ENCODE peak calls at places on chromosome 17, in eight cellular contexts. T is cardiac muscle cell; Z is nephron progenitor cell; K is HCT116; N is GM20000; L is esophagus squamous epithelium; G is PC-9; V is CD8-positive, alpha-beta T cell. I is an unnamed sample.

GRCh38 chr17:61875285-61875684 is 12.0 kb upstream of the BRIP1 start:
- DNase-seq in T (no peak), Z (no peak), K (no peak), N (no peak), L (no peak), G (no peak), V (no peak), I (no peak)

GRCh38 chr17:72613411-72614292 is 478.8 kb downstream of the SLC39A11 start:
- DNase-seq in T (no peak), Z (no peak), K (no peak), N (no peak), L (no peak), G (peak), V (no peak), I (no peak)

GRCh38 chr17:72237223-72237622 is 116.4 kb downstream of the SOX9 start:
- DNase-seq in T (no peak), Z (no peak), K (no peak), N (no peak), L (no peak), G (no peak), V (no peak), I (no peak)

GRCh38 chr17:77354721-77355455 is 214.1 kb downstream of the SEC14L1 start:
- DNase-seq in T (no peak), Z (no peak), K (no peak), N (peak), L (no peak), G (no peak), V (peak), I (peak)

GRCh38 chr17:68461589-68461988 is 4.3 kb upstream of the WIPI1 start:
- DNase-seq in T (no peak), Z (no peak), K (no peak), N (no peak), L (no peak), G (no peak), V (no peak), I (no peak)

GRCh38 chr17:78817123-78817522 is 23.5 kb downstream of the USP36 start:
- DNase-seq in T (no peak), Z (no peak), K (no peak), N (no peak), L (no peak), G (no peak), V (peak), I (no peak)

GRCh38 chr17:31052187-31052889 is 42.4 kb upstream of the NF1 start:
- DNase-seq in T (no peak), Z (no peak), K (peak), N (no peak), L (no peak), G (peak), V (no peak), I (no peak)

GRCh38 chr17:72346306-72346705 is 225.5 kb downstream of the SOX9 start:
- DNase-seq in T (no peak), Z (no peak), K (no peak), N (no peak), L (no peak), G (no peak), V (no peak), I (no peak)

GRCh38 chr17:71899317-71899716 is 221.5 kb upstream of the SOX9 start:
- DNase-seq in T (no peak), Z (no peak), K (no peak), N (no peak), L (no peak), G (peak), V (no peak), I (no peak)

GRCh38 chr17:41654134-41654907 is 29.9 kb upstream of the KRT17 start:
- DNase-seq in T (no peak), Z (no peak), K (peak), N (no peak), L (no peak), G (peak), V (no peak), I (peak)

GRCh38 chr17:63029520-63029919 is 63.5 kb downstream of the TANC2 start:
- DNase-seq in T (no peak), Z (no peak), K (no peak), N (no peak), L (no peak), G (no peak), V (no peak), I (no peak)

GRCh38 chr17:73226556-73227172 is 33.8 kb downstream of the COG1 start:
- DNase-seq in T (no peak), Z (no peak), K (no peak), N (no peak), L (no peak), G (no peak), V (no peak), I (no peak)

GRCh38 chr17:14396542-14396941 is 95.7 kb downstream of the HS3ST3B1 start:
- DNase-seq in T (no peak), Z (no peak), K (no peak), N (no peak), L (no peak), G (no peak), V (no peak), I (no peak)

GRCh38 chr17:80696456-80696855 is 151.8 kb downstream of the RPTOR start:
- DNase-seq in T (no peak), Z (no peak), K (no peak), N (no peak), L (no peak), G (no peak), V (no peak), I (no peak)

GRCh38 chr17:35244345-35245195 is 1.7 kb downstream of the SLFN5 start:
- DNase-seq in T (peak), Z (peak), K (peak), N (peak), L (peak), G (peak), V (peak), I (no peak)

GRCh38 chr17:42819939-42820535 is 4.0 kb downstream of the BECN1 start:
- DNase-seq in T (peak), Z (peak), K (peak), N (peak), L (no peak), G (peak), V (peak), I (no peak)

GRCh38 chr17:7060165-7060890 is 16.4 kb upstream of the SLC16A11 start:
- DNase-seq in T (no peak), Z (no peak), K (peak), N (no peak), L (no peak), G (peak), V (no peak), I (no peak)

GRCh38 chr17:80146121-80147034 is 550 bp downstream of the EIF4A3 start:
- DNase-seq in T (peak), Z (no peak), K (no peak), N (peak), L (no peak), G (no peak), V (peak), I (no peak)

GRCh38 chr17:34730816-34731215 is 151.4 kb downstream of the TMEM132E start:
- DNase-seq in T (no peak), Z (no peak), K (no peak), N (no peak), L (no peak), G (no peak), V (no peak), I (no peak)

GRCh38 chr17:83153681-83154310 is 74.4 kb downstream of the METRNL start:
- DNase-seq in T (no peak), Z (no peak), K (no peak), N (no peak), L (no peak), G (no peak), V (peak), I (no peak)

GRCh38 chr17:43608313-43608712 is 53.4 kb downstream of the MEOX1 start:
- DNase-seq in T (no peak), Z (no peak), K (no peak), N (no peak), L (no peak), G (peak), V (no peak), I (no peak)

GRCh38 chr17:7213895-7214299 is 5.7 kb downstream of the DLG4 start:
- DNase-seq in T (peak), Z (peak), K (peak), N (peak), L (no peak), G (peak), V (no peak), I (peak)

GRCh38 chr17:35167046-35167445 is 19.4 kb downstream of the UNC45B start:
- DNase-seq in T (no peak), Z (no peak), K (no peak), N (no peak), L (no peak), G (no peak), V (no peak), I (no peak)

GRCh38 chr17:72988451-72988850 is 104.0 kb downstream of the SLC39A11 start:
- DNase-seq in T (no peak), Z (no peak), K (no peak), N (no peak), L (no peak), G (no peak), V (no peak), I (no peak)

GRCh38 chr17:78179372-78179771 is 7.5 kb downstream of the TK1 start:
- DNase-seq in T (no peak), Z (no peak), K (no peak), N (no peak), L (no peak), G (peak), V (no peak), I (no peak)

GRCh38 chr17:31321971-31322370 is 549 bp upstream of the EVI2A start:
- DNase-seq in T (no peak), Z (no peak), K (no peak), N (no peak), L (no peak), G (no peak), V (no peak), I (no peak)

GRCh38 chr17:49209061-49209571 is 1.3 kb downstream of the GNGT2 start:
- DNase-seq in T (no peak), Z (no peak), K (no peak), N (no peak), L (no peak), G (peak), V (peak), I (no peak)

GRCh38 chr17:65028537-65028843 is 28.1 kb downstream of the GNA13 start:
- DNase-seq in T (no peak), Z (no peak), K (no peak), N (no peak), L (no peak), G (no peak), V (no peak), I (no peak)

GRCh38 chr17:58325976-58326468 is 2.6 kb downstream of the TSPOAP1 start:
- DNase-seq in T (no peak), Z (no peak), K (no peak), N (no peak), L (no peak), G (no peak), V (no peak), I (no peak)

GRCh38 chr17:80789356-80789902 is 202.2 kb upstream of the CHMP6 start:
- DNase-seq in T (no peak), Z (no peak), K (peak), N (peak), L (no peak), G (peak), V (no peak), I (no peak)

GRCh38 chr17:28533091-28533670 is 19.2 kb downstream of the UNC119 start:
- DNase-seq in T (no peak), Z (no peak), K (no peak), N (no peak), L (no peak), G (no peak), V (no peak), I (no peak)

GRCh38 chr17:6386041-6386630 is 48.8 kb downstream of the AIPL1 start:
- DNase-seq in T (no peak), Z (no peak), K (no peak), N (no peak), L (no peak), G (no peak), V (no peak), I (no peak)

GRCh38 chr17:29331330-29331729 is 37.4 kb upstream of the NUFIP2 start:
- DNase-seq in T (no peak), Z (no peak), K (no peak), N (no peak), L (no peak), G (peak), V (no peak), I (no peak)

GRCh38 chr17:81832608-81833159 is 407 bp downstream of the MCRIP1 start:
- DNase-seq in T (no peak), Z (no peak), K (no peak), N (peak), L (no peak), G (no peak), V (no peak), I (peak)

GRCh38 chr17:17952691-17953090 is 19.5 kb downstream of the TOM1L2 start:
- DNase-seq in T (no peak), Z (no peak), K (no peak), N (no peak), L (no peak), G (no peak), V (no peak), I (no peak)
- TF ChIP-seq CTCF in T (no peak), Z (no peak), K (peak), N (no peak), L (no peak), G (no peak), V (no peak), I (no peak)

GRCh38 chr17:38673714-38674012 is 1.1 kb downstream of the EPOP start:
- DNase-seq in T (peak), Z (peak), K (no peak), N (peak), L (no peak), G (no peak), V (no peak), I (no peak)
- TF ChIP-seq CTCF in T (no peak), Z (no peak), K (no peak), N (no peak), L (no peak), G (no peak), V (no peak), I (no peak)

GRCh38 chr17:75393523-75394331 is 11.8 kb downstream of the GRB2 start:
- DNase-seq in T (peak), Z (peak), K (peak), N (peak), L (peak), G (peak), V (peak), I (peak)
- TF ChIP-seq CTCF in T (no peak), Z (no peak), K (no peak), N (no peak), L (no peak), G (no peak), V (no peak), I (no peak)

GRCh38 chr17:4008082-4008435 is 43.8 kb upstream of the ATP2A3 start:
- DNase-seq in T (peak), Z (no peak), K (no peak), N (no peak), L (no peak), G (no peak), V (no peak), I (no peak)
- TF ChIP-seq CTCF in T (peak), Z (no peak), K (no peak), N (no peak), L (no peak), G (no peak), V (no peak), I (no peak)

GRCh38 chr17:10875984-10876555 is 38.2 kb upstream of the PIRT start:
- DNase-seq in T (peak), Z (peak), K (peak), N (peak), L (no peak), G (no peak), V (no peak), I (peak)
- TF ChIP-seq CTCF in T (peak), Z (peak), K (peak), N (peak), L (no peak), G (peak), V (peak), I (peak)

GRCh38 chr17:38559025-38559879 is 46.5 kb downstream of the SRCIN1 start:
- DNase-seq in T (peak), Z (peak), K (peak), N (peak), L (peak), G (peak), V (peak), I (peak)
- TF ChIP-seq CTCF in T (no peak), Z (no peak), K (peak), N (no peak), L (peak), G (no peak), V (peak), I (no peak)

GRCh38 chr17:40559016-40559853 is 6.0 kb downstream of the CCR7 start:
- DNase-seq in T (no peak), Z (no peak), K (no peak), N (no peak), L (no peak), G (no peak), V (peak), I (peak)

GRCh38 chr17:40559954-40560591 is 5.2 kb downstream of the CCR7 start:
- DNase-seq in T (peak), Z (peak), K (peak), N (peak), L (no peak), G (peak), V (peak), I (peak)

GRCh38 chr17:40561294-40561870 is 3.9 kb downstream of the CCR7 start:
- DNase-seq in T (no peak), Z (no peak), K (no peak), N (no peak), L (no peak), G (no peak), V (peak), I (peak)

GRCh38 chr17:40561871-40562611 is 3.2 kb downstream of the CCR7 start:
- DNase-seq in T (no peak), Z (no peak), K (no peak), N (no peak), L (no peak), G (no peak), V (peak), I (peak)

GRCh38 chr17:40560592-40561293 is 4.5 kb downstream of the CCR7 start:
- DNase-seq in T (no peak), Z (no peak), K (no peak), N (peak), L (no peak), G (no peak), V (peak), I (peak)
- TF ChIP-seq CTCF in T (no peak), Z (no peak), K (no peak), N (no peak), L (no peak), G (no peak), V (no peak), I (no peak)